ENCODE peak calls at places on chromosomes 11 and 22, in ten cellular contexts. One of them, this sample, is unnamed.
A peak's percentile ranks its signal among the peaks of the same experiment; 100 is the strongest.

GRCh38 chr11:133354069-133354468 is 178.2 kb downstream of the OPCML start:
- DNase-seq in GM23338: no peak
- DNase-seq in K562: no peak
- DNase-seq in upper lobe of left lung: no peak
- DNase-seq in HCT116: no peak
- DNase-seq in transverse colon: no peak
- DNase-seq in H1: no peak
- DNase-seq in prostate gland: no peak
- DNase-seq in suprapubic skin: no peak
- DNase-seq in SK-N-SH: no peak
- DNase-seq in this sample: no peak

GRCh38 chr11:96230686-96231085 is 112.3 kb downstream of the MAML2 start:
- DNase-seq in GM23338: no peak
- DNase-seq in K562: no peak
- DNase-seq in upper lobe of left lung: no peak
- DNase-seq in HCT116: no peak
- DNase-seq in transverse colon: no peak
- DNase-seq in H1: no peak
- DNase-seq in prostate gland: no peak
- DNase-seq in suprapubic skin: no peak
- DNase-seq in SK-N-SH: no peak
- DNase-seq in this sample: no peak

GRCh38 chr11:88421530-88421929 is 84.0 kb upstream of the CTSC start:
- DNase-seq in GM23338: peak; percentile 32
- DNase-seq in K562: peak; percentile 19
- DNase-seq in upper lobe of left lung: peak; percentile 64
- DNase-seq in HCT116: no peak
- DNase-seq in transverse colon: no peak
- DNase-seq in H1: no peak
- DNase-seq in prostate gland: no peak
- DNase-seq in suprapubic skin: no peak
- DNase-seq in SK-N-SH: no peak
- DNase-seq in this sample: no peak

GRCh38 chr11:64148200-64148916 is 17.6 kb downstream of the MACROD1 start:
- DNase-seq in GM23338: peak; percentile 86
- DNase-seq in K562: peak; percentile 78
- DNase-seq in upper lobe of left lung: peak; percentile 72
- DNase-seq in HCT116: peak; percentile 27
- DNase-seq in transverse colon: peak; percentile 72
- DNase-seq in H1: peak; percentile 56
- DNase-seq in prostate gland: peak; percentile 74
- DNase-seq in suprapubic skin: peak; percentile 84
- DNase-seq in SK-N-SH: peak; percentile 90
- DNase-seq in this sample: peak; percentile 82

GRCh38 chr22:37427128-37427710 is at the start of gene ELFN2:
- DNase-seq in GM23338: peak; percentile 66
- DNase-seq in K562: no peak
- DNase-seq in upper lobe of left lung: no peak
- DNase-seq in HCT116: no peak
- DNase-seq in transverse colon: no peak
- DNase-seq in H1: no peak
- DNase-seq in prostate gland: no peak
- DNase-seq in suprapubic skin: no peak
- DNase-seq in SK-N-SH: peak; percentile 81
- DNase-seq in this sample: peak; percentile 43

GRCh38 chr11:62988281-62988680 is 3.5 kb upstream of the SLC22A6 start:
- DNase-seq in GM23338: no peak
- DNase-seq in K562: no peak
- DNase-seq in upper lobe of left lung: no peak
- DNase-seq in HCT116: no peak
- DNase-seq in transverse colon: no peak
- DNase-seq in H1: no peak
- DNase-seq in prostate gland: no peak
- DNase-seq in suprapubic skin: no peak
- DNase-seq in SK-N-SH: no peak
- DNase-seq in this sample: no peak

GRCh38 chr11:123253909-123254308 is 58.9 kb upstream of the CLMP start:
- DNase-seq in GM23338: no peak
- DNase-seq in K562: no peak
- DNase-seq in upper lobe of left lung: no peak
- DNase-seq in HCT116: no peak
- DNase-seq in transverse colon: no peak
- DNase-seq in H1: no peak
- DNase-seq in prostate gland: no peak
- DNase-seq in suprapubic skin: no peak
- DNase-seq in SK-N-SH: no peak
- DNase-seq in this sample: no peak

GRCh38 chr22:43398246-43398645 is 13.6 kb upstream of the MPPED1 start:
- DNase-seq in GM23338: no peak
- DNase-seq in K562: no peak
- DNase-seq in upper lobe of left lung: no peak
- DNase-seq in HCT116: no peak
- DNase-seq in transverse colon: no peak
- DNase-seq in H1: no peak
- DNase-seq in prostate gland: no peak
- DNase-seq in suprapubic skin: no peak
- DNase-seq in SK-N-SH: no peak
- DNase-seq in this sample: no peak

GRCh38 chr11:76764941-76765340 is 18.2 kb upstream of the TSKU start:
- DNase-seq in GM23338: no peak
- DNase-seq in K562: no peak
- DNase-seq in upper lobe of left lung: no peak
- DNase-seq in HCT116: no peak
- DNase-seq in transverse colon: no peak
- DNase-seq in H1: no peak
- DNase-seq in prostate gland: no peak
- DNase-seq in suprapubic skin: no peak
- DNase-seq in SK-N-SH: no peak
- DNase-seq in this sample: no peak

GRCh38 chr11:76761959-76762358 is 21.2 kb upstream of the TSKU start:
- DNase-seq in GM23338: no peak
- DNase-seq in K562: no peak
- DNase-seq in upper lobe of left lung: no peak
- DNase-seq in HCT116: no peak
- DNase-seq in transverse colon: no peak
- DNase-seq in H1: no peak
- DNase-seq in prostate gland: no peak
- DNase-seq in suprapubic skin: no peak
- DNase-seq in SK-N-SH: no peak
- DNase-seq in this sample: no peak

GRCh38 chr11:76762867-76763572 is 20.1 kb upstream of the TSKU start:
- DNase-seq in GM23338: no peak
- DNase-seq in K562: no peak
- DNase-seq in upper lobe of left lung: no peak
- DNase-seq in HCT116: no peak
- DNase-seq in transverse colon: no peak
- DNase-seq in H1: no peak
- DNase-seq in prostate gland: no peak
- DNase-seq in suprapubic skin: no peak
- DNase-seq in SK-N-SH: no peak
- DNase-seq in this sample: no peak

GRCh38 chr11:76765863-76766350 is 17.2 kb upstream of the TSKU start:
- DNase-seq in GM23338: no peak
- DNase-seq in K562: no peak
- DNase-seq in upper lobe of left lung: no peak
- DNase-seq in HCT116: no peak
- DNase-seq in transverse colon: no peak
- DNase-seq in H1: no peak
- DNase-seq in prostate gland: no peak
- DNase-seq in suprapubic skin: no peak
- DNase-seq in SK-N-SH: no peak
- DNase-seq in this sample: no peak

GRCh38 chr11:76763573-76764348 is 19.4 kb upstream of the TSKU start:
- DNase-seq in GM23338: no peak
- DNase-seq in K562: no peak
- DNase-seq in upper lobe of left lung: peak; percentile 43
- DNase-seq in HCT116: no peak
- DNase-seq in transverse colon: no peak
- DNase-seq in H1: no peak
- DNase-seq in prostate gland: no peak
- DNase-seq in suprapubic skin: no peak
- DNase-seq in SK-N-SH: no peak
- DNase-seq in this sample: no peak
- TF ChIP-seq POLR2AphosphoS5 in GM23338: no peak
- TF ChIP-seq POLR2AphosphoS5 in K562: no peak
- TF ChIP-seq POLR2AphosphoS5 in upper lobe of left lung: peak; percentile 21
- TF ChIP-seq POLR2AphosphoS5 in HCT116: no peak
- TF ChIP-seq POLR2AphosphoS5 in transverse colon: no peak
- TF ChIP-seq POLR2AphosphoS5 in H1: no peak
- TF ChIP-seq POLR2AphosphoS5 in prostate gland: peak; percentile 67
- TF ChIP-seq POLR2AphosphoS5 in suprapubic skin: no peak
- TF ChIP-seq POLR2AphosphoS5 in SK-N-SH: no peak
- TF ChIP-seq POLR2AphosphoS5 in this sample: peak; percentile 55

DNA sequence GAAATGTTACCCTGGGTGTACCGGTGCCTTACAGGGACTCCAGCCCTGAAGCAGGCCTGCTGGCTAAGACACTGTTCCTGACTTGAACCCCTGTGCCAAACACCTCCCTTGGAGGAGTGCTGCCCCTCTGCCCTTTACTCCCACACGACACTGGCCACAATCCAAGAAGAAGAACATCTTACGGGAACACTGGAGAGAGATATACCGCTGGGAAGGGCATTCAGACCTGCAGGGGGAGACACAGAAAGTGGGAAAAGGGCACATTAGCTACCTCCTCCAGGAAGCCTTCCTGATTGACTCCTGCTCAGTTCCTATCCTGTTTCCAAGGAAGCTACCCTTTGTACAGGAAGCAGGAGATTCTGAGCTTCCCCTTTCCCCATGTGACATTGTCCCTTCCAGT is 18.7 kb downstream of the TMPRSS13 start:
- DNase-seq in GM23338: peak; percentile 28
- DNase-seq in K562: peak; percentile 41
- DNase-seq in upper lobe of left lung: no peak
- DNase-seq in HCT116: no peak
- DNase-seq in transverse colon: no peak
- DNase-seq in H1: no peak
- DNase-seq in prostate gland: no peak
- DNase-seq in suprapubic skin: no peak
- DNase-seq in SK-N-SH: no peak
- DNase-seq in this sample: no peak
- TF ChIP-seq CTCF in GM23338: peak; percentile 30
- TF ChIP-seq CTCF in K562: peak; percentile 27
- TF ChIP-seq CTCF in upper lobe of left lung: no peak
- TF ChIP-seq CTCF in HCT116: peak; percentile 16
- TF ChIP-seq CTCF in transverse colon: no peak
- TF ChIP-seq CTCF in H1: peak; percentile 27
- TF ChIP-seq CTCF in prostate gland: no peak
- TF ChIP-seq CTCF in suprapubic skin: no peak
- TF ChIP-seq CTCF in SK-N-SH: no peak
- TF ChIP-seq CTCF in this sample: no peak

GRCh38 chr11:127639916-127640315 is 639.3 kb upstream of the KIRREL3 start:
- DNase-seq in GM23338: no peak
- DNase-seq in K562: no peak
- DNase-seq in upper lobe of left lung: no peak
- DNase-seq in HCT116: no peak
- DNase-seq in transverse colon: no peak
- DNase-seq in H1: no peak
- DNase-seq in prostate gland: no peak
- DNase-seq in suprapubic skin: no peak
- DNase-seq in SK-N-SH: no peak
- DNase-seq in this sample: no peak

GRCh38 chr11:127643659-127644058 is 643.1 kb upstream of the KIRREL3 start:
- DNase-seq in GM23338: no peak
- DNase-seq in K562: no peak
- DNase-seq in upper lobe of left lung: no peak
- DNase-seq in HCT116: no peak
- DNase-seq in transverse colon: no peak
- DNase-seq in H1: no peak
- DNase-seq in prostate gland: no peak
- DNase-seq in suprapubic skin: no peak
- DNase-seq in SK-N-SH: peak; percentile 41
- DNase-seq in this sample: no peak

GRCh38 chr11:127644366-127644765 is 643.8 kb upstream of the KIRREL3 start:
- DNase-seq in GM23338: no peak
- DNase-seq in K562: no peak
- DNase-seq in upper lobe of left lung: no peak
- DNase-seq in HCT116: no peak
- DNase-seq in transverse colon: no peak
- DNase-seq in H1: no peak
- DNase-seq in prostate gland: no peak
- DNase-seq in suprapubic skin: no peak
- DNase-seq in SK-N-SH: no peak
- DNase-seq in this sample: no peak

DNA sequence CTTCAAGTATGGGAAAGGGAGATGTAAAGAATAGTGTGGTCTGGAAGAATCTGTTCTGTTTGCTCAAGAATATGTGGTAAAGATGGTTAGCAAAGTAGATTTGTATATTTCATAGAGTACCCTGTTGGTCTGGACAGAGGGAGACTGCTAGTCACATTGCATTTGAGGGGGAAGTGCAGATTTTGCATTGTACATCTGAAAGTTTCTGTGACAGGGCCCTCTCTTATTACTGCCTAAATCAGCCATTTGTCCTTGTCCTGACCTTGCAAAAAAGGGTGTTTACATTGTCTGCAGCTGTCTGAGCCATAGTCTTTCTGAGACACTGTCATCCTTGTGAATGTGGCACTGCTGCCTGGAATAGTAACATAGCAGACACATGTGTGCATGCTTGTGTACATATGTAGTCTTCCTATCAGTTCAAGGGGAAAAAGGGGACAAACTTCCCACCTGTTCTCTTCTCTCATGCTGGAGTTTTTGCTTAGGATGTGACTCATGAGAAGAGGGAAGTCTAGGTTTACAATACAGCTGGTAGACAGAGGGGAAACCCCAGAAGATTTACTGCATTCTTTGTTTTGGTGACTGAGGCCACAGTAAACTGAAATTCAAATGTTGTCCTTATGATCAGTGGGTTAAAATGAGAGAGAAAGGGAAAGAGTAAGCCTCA is 640.4 kb upstream of the KIRREL3 start:
- DNase-seq in GM23338: no peak
- DNase-seq in K562: no peak
- DNase-seq in upper lobe of left lung: no peak
- DNase-seq in HCT116: no peak
- DNase-seq in transverse colon: no peak
- DNase-seq in H1: no peak
- DNase-seq in prostate gland: no peak
- DNase-seq in suprapubic skin: no peak
- DNase-seq in SK-N-SH: no peak
- DNase-seq in this sample: no peak
- TF ChIP-seq POLR2AphosphoS5 in GM23338: no peak
- TF ChIP-seq POLR2AphosphoS5 in K562: no peak
- TF ChIP-seq POLR2AphosphoS5 in upper lobe of left lung: no peak
- TF ChIP-seq POLR2AphosphoS5 in HCT116: no peak
- TF ChIP-seq POLR2AphosphoS5 in transverse colon: no peak
- TF ChIP-seq POLR2AphosphoS5 in H1: no peak
- TF ChIP-seq POLR2AphosphoS5 in prostate gland: no peak
- TF ChIP-seq POLR2AphosphoS5 in suprapubic skin: no peak
- TF ChIP-seq POLR2AphosphoS5 in SK-N-SH: no peak
- TF ChIP-seq POLR2AphosphoS5 in this sample: no peak

DNA sequence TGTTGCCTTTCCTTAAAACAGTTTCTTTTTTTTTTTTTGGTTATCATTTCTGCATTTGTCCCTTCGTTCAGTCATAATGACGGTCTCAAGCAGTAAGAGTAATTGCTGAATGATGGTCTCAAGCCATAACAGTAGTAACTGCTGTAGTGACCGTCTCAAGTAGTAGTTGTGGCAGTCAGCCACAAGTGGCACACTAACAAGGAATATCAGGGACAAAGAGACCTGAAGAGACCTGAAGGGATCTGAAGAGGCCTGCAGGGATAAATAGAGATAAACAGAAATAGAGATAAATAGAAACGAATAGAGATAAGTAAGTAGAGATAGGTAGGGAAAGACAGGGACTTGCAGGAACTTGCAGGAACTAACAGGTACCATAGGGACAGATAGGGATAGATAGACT is 42.7 kb upstream of the MRGPRX1 start:
- DNase-seq in GM23338: no peak
- DNase-seq in K562: no peak
- DNase-seq in upper lobe of left lung: no peak
- DNase-seq in HCT116: no peak
- DNase-seq in transverse colon: no peak
- DNase-seq in H1: no peak
- DNase-seq in prostate gland: no peak
- DNase-seq in suprapubic skin: no peak
- DNase-seq in SK-N-SH: no peak
- DNase-seq in this sample: no peak
- TF ChIP-seq CTCF in GM23338: no peak
- TF ChIP-seq CTCF in K562: no peak
- TF ChIP-seq CTCF in upper lobe of left lung: no peak
- TF ChIP-seq CTCF in HCT116: no peak
- TF ChIP-seq CTCF in transverse colon: no peak
- TF ChIP-seq CTCF in H1: no peak
- TF ChIP-seq CTCF in prostate gland: no peak
- TF ChIP-seq CTCF in suprapubic skin: no peak
- TF ChIP-seq CTCF in SK-N-SH: no peak
- TF ChIP-seq CTCF in this sample: no peak

This sample was measured in stomach.